ENCODE peak calls at places on chromosomes 5 and 9, in nine cellular contexts. A is AG04450; O is substantia nigra; R is astrocyte; J is CD8-positive, alpha-beta memory T cell; N is naive thymus-derived CD4-positive, alpha-beta T cell; L is fibroblast of lung; T is Panc1; I is A549. W is an unnamed sample.

GRCh38 chr5:82601085-82601484 is 322.9 kb upstream of the RPS23 start:
- DNase-seq in L (no peak), A (no peak), T (no peak), J (no peak), N (no peak), I (no peak), O (no peak), R (no peak), W (no peak)

GRCh38 chr5:126464016-126464415 is 40.8 kb downstream of the GRAMD2B start:
- DNase-seq in N (no peak), T (no peak), R (no peak), A (no peak), L (no peak), J (no peak), I (no peak), O (no peak), W (no peak)

GRCh38 chr5:111075520-111075919 is 4.0 kb downstream of the TSLP start:
- DNase-seq in N (no peak), A (peak), J (no peak), R (peak), T (no peak), I (no peak), L (peak), O (no peak), W (no peak)

GRCh38 chr9:129352157-129352870 is 174.3 kb upstream of the IER5L start:
- DNase-seq in O (no peak), R (no peak), L (no peak), J (no peak), I (no peak), T (no peak), A (no peak), N (no peak), W (no peak)

GRCh38 chr9:76180541-76180940 is 213.7 kb downstream of the RFK start:
- DNase-seq in L (peak), I (peak), T (no peak), R (peak), N (no peak), J (no peak), O (no peak), A (no peak), W (no peak)

GRCh38 chr9:20205821-20206220 is 416.5 kb downstream of the MLLT3 start:
- DNase-seq in J (no peak), L (peak), I (no peak), R (no peak), N (no peak), T (no peak), O (no peak), A (no peak), W (no peak)

GRCh38 chr5:133389066-133389590 is 223.2 kb downstream of the FSTL4 start:
- DNase-seq in L (no peak), J (no peak), A (no peak), O (no peak), T (no peak), R (no peak), I (no peak), N (no peak), W (no peak)

GRCh38 chr5:168978015-168978414 is 322.9 kb downstream of the SLIT3 start:
- DNase-seq in A (no peak), I (peak), N (no peak), L (peak), T (no peak), R (peak), J (no peak), O (no peak), W (no peak)

GRCh38 chr9:135887585-135888050 is 19.7 kb downstream of the CAMSAP1 start:
- DNase-seq in J (peak), I (no peak), A (no peak), R (no peak), L (no peak), T (no peak), O (no peak), N (peak), W (no peak)

GRCh38 chr5:2602451-2603045 is 148.9 kb downstream of the IRX2 start:
- DNase-seq in A (no peak), R (peak), I (no peak), T (no peak), O (no peak), J (no peak), L (peak), N (no peak), W (no peak)

GRCh38 chr5:153888781-153889180 is 149.9 kb downstream of the FAM114A2 start:
- DNase-seq in R (no peak), A (no peak), O (no peak), T (no peak), I (no peak), L (no peak), N (no peak), J (no peak), W (no peak)

GRCh38 chr9:128712451-128713410 is 10.4 kb downstream of the PKN3 start:
- DNase-seq in L (no peak), A (no peak), R (no peak), N (no peak), J (no peak), T (no peak), I (no peak), O (no peak), W (no peak)

GRCh38 chr9:120344230-120344629 is 235.7 kb downstream of the CDK5RAP2 start:
- DNase-seq in A (peak), N (no peak), O (no peak), J (no peak), I (peak), L (peak), R (peak), T (no peak), W (no peak)

GRCh38 chr9:109452761-109453160 is 45.3 kb downstream of the PTPN3 start:
- DNase-seq in I (peak), O (no peak), N (no peak), A (no peak), L (peak), J (no peak), R (peak), T (no peak), W (no peak)

GRCh38 chr9:36034234-36034633 is 2.5 kb upstream of the RECK start:
- DNase-seq in N (no peak), A (no peak), L (no peak), I (no peak), R (no peak), T (no peak), J (no peak), O (no peak), W (no peak)

GRCh38 chr5:71922584-71923106 is 184.6 kb upstream of the MAP1B start:
- DNase-seq in T (peak), N (no peak), I (peak), J (no peak), L (peak), A (no peak), R (peak), O (no peak), W (no peak)

GRCh38 chr5:140713562-140714094 is 13.4 kb downstream of the ZMAT2 start:
- DNase-seq in A (no peak), T (no peak), L (no peak), I (no peak), N (no peak), R (no peak), J (no peak), O (no peak), W (no peak)

GRCh38 chr5:139925650-139926640 is 117.2 kb downstream of the NRG2 start:
- DNase-seq in L (no peak), N (no peak), R (no peak), I (no peak), T (no peak), O (no peak), J (peak), A (no peak), W (no peak)

GRCh38 chr5:55039843-55040242 is 15.8 kb downstream of the GZMK start:
- DNase-seq in R (no peak), T (no peak), L (no peak), A (no peak), J (no peak), I (peak), N (no peak), O (no peak), W (no peak)

GRCh38 chr5:165161204-165161603 is 1655.8 kb downstream of the MAT2B start:
- DNase-seq in R (no peak), J (no peak), L (no peak), I (peak), O (no peak), N (no peak), T (no peak), A (no peak), W (no peak)

GRCh38 chr5:133687212-133688051 is 75.1 kb upstream of the FSTL4 start:
- DNase-seq in N (no peak), T (no peak), A (no peak), O (no peak), L (no peak), I (no peak), J (no peak), R (no peak), W (no peak)

GRCh38 chr9:93288341-93288740 is 104.4 kb downstream of the WNK2 start:
- DNase-seq in L (no peak), I (no peak), R (no peak), N (no peak), T (no peak), J (no peak), A (no peak), O (no peak), W (no peak)

GRCh38 chr9:83956288-83957028 is 23.6 kb downstream of the HNRNPK start:
- DNase-seq in J (peak), I (peak), L (peak), R (peak), O (peak), A (no peak), N (peak), T (no peak), W (peak)

GRCh38 chr5:73311291-73312110 is 137.1 kb downstream of the FOXD1 start:
- DNase-seq in L (peak), A (peak), J (no peak), N (no peak), T (no peak), I (peak), O (no peak), R (peak), W (no peak)

GRCh38 chr9:36036780-36037579 is at the start of gene RECK:
- DNase-seq in J (peak), A (peak), N (peak), O (peak), L (peak), T (peak), R (peak), I (peak), W (peak)

GRCh38 chr9:93119953-93120845 is 13.9 kb downstream of the NINJ1 start:
- DNase-seq in N (no peak), R (peak), I (peak), L (peak), T (no peak), O (peak), J (no peak), A (peak), W (peak)

GRCh38 chr5:96721351-96721970 is 59.3 kb downstream of the CAST start:
- DNase-seq in L (peak), A (no peak), R (no peak), O (no peak), T (no peak), J (no peak), N (no peak), I (no peak), W (no peak)

GRCh38 chr5:8462565-8462964 is 593.6 kb downstream of the MTRR start:
- DNase-seq in R (no peak), O (no peak), J (no peak), N (no peak), L (no peak), A (no peak), T (no peak), I (no peak), W (no peak)

GRCh38 chr9:114126247-114127060 is 27.4 kb upstream of the KIF12 start:
- DNase-seq in O (no peak), N (no peak), T (no peak), J (no peak), R (no peak), I (no peak), L (no peak), A (no peak), W (no peak)

GRCh38 chr5:143101740-143102386 is 301.6 kb downstream of the NR3C1 start:
- DNase-seq in J (no peak), O (no peak), L (no peak), N (no peak), A (no peak), I (no peak), R (no peak), T (no peak), W (no peak)

GRCh38 chr9:131769361-131769760 is 29.5 kb upstream of the RAPGEF1 start:
- DNase-seq in L (peak), T (no peak), R (no peak), J (no peak), A (no peak), I (no peak), O (no peak), N (no peak), W (no peak)

GRCh38 chr5:53350991-53351770 is 129.2 kb upstream of the FST start:
- DNase-seq in O (no peak), N (no peak), R (no peak), L (no peak), A (no peak), I (peak), T (no peak), J (no peak), W (no peak)

GRCh38 chr9:118533850-118534249 is 829.6 kb downstream of the TLR4 start:
- DNase-seq in I (no peak), A (no peak), J (no peak), R (no peak), L (no peak), T (no peak), N (no peak), O (no peak), W (no peak)

GRCh38 chr9:107872457-107873192 is 383.1 kb upstream of the KLF4 start:
- DNase-seq in L (no peak), T (no peak), J (no peak), N (no peak), O (no peak), R (no peak), A (no peak), I (no peak), W (no peak)

GRCh38 chr5:58902305-58902704 is 319.4 kb downstream of the RAB3C start:
- DNase-seq in R (no peak), L (no peak), A (no peak), O (no peak), J (no peak), I (no peak), T (no peak), N (no peak), W (no peak)

GRCh38 chr5:31007672-31008071 is 185.8 kb upstream of the CDH6 start:
- DNase-seq in N (no peak), L (no peak), R (no peak), J (no peak), A (no peak), I (no peak), O (no peak), T (no peak), W (no peak)
- H3K27ac ChIP-seq in N (no peak), L (no peak), R (no peak), J (no peak), A (no peak), I (no peak), O (no peak), T (no peak), W (no peak)

GRCh38 chr5:172716796-172717313 is 54.1 kb downstream of the DUSP1 start:
- DNase-seq in O (peak), A (peak), T (peak), J (peak), L (peak), N (peak), R (peak), I (peak), W (peak)

GRCh38 chr5:172719211-172719610 is 51.8 kb downstream of the DUSP1 start:
- DNase-seq in A (no peak), O (no peak), R (no peak), T (no peak), J (no peak), L (no peak), N (no peak), I (no peak), W (no peak)

GRCh38 chr5:172715931-172716682 is 54.9 kb downstream of the DUSP1 start:
- DNase-seq in R (no peak), N (no peak), L (no peak), O (no peak), I (peak), A (no peak), J (no peak), T (no peak), W (no peak)

GRCh38 chr5:172718527-172719114 is 52.4 kb downstream of the DUSP1 start:
- DNase-seq in R (no peak), A (no peak), J (no peak), I (no peak), T (no peak), N (no peak), L (no peak), O (no peak), W (no peak)

GRCh38 chr5:172717481-172718195 is 53.4 kb downstream of the DUSP1 start:
- DNase-seq in O (no peak), I (no peak), J (no peak), L (no peak), A (no peak), T (no peak), N (no peak), R (no peak), W (no peak)
- H3K27ac ChIP-seq in O (no peak), I (peak), J (no peak), L (peak), A (no peak), T (peak), N (no peak), R (peak), W (no peak)

GRCh38 chr9:134551176-134551575 is 90.4 kb upstream of the COL5A1 start:
- DNase-seq in N (no peak), I (no peak), O (no peak), T (no peak), R (no peak), J (no peak), L (no peak), A (no peak), W (no peak)

GRCh38 chr9:134549336-134549735 is 92.3 kb upstream of the COL5A1 start:
- DNase-seq in R (no peak), I (no peak), T (no peak), A (no peak), O (no peak), N (no peak), J (no peak), L (no peak), W (no peak)

GRCh38 chr9:134551657-134552348 is 89.8 kb upstream of the COL5A1 start:
- DNase-seq in O (peak), R (peak), N (no peak), A (no peak), J (no peak), T (no peak), L (peak), I (peak), W (no peak)

GRCh38 chr9:134548618-134549017 is 93.0 kb upstream of the COL5A1 start:
- DNase-seq in L (no peak), T (no peak), J (no peak), I (no peak), N (no peak), R (no peak), O (no peak), A (no peak), W (no peak)

GRCh38 chr9:134550584-134550983 is 91.0 kb upstream of the COL5A1 start:
- DNase-seq in O (no peak), N (no peak), I (peak), L (no peak), A (no peak), J (no peak), R (no peak), T (no peak), W (no peak)
- H3K27ac ChIP-seq in O (no peak), N (no peak), I (no peak), L (no peak), A (no peak), J (no peak), R (no peak), T (no peak), W (no peak)

GRCh38 chr9:27426717-27427645 is 97.1 kb upstream of the IFNK start:
- DNase-seq in L (peak), A (no peak), J (no peak), R (peak), N (no peak), O (no peak), I (peak), T (no peak), W (no peak)
- H3K27ac ChIP-seq in L (no peak), A (no peak), J (no peak), R (no peak), N (no peak), O (peak), I (peak), T (no peak), W (peak)

GRCh38 chr5:14675309-14675708 is 10.8 kb downstream of the OTULIN start:
- DNase-seq in R (peak), I (no peak), N (no peak), T (no peak), J (no peak), A (no peak), L (peak), O (no peak), W (no peak)
- H3K27ac ChIP-seq in R (no peak), I (no peak), N (peak), T (no peak), J (peak), A (no peak), L (peak), O (no peak), W (no peak)

GRCh38 chr9:134552349-134552990 is 89.1 kb upstream of the COL5A1 start:
- DNase-seq in O (no peak), I (no peak), R (no peak), A (no peak), N (no peak), T (no peak), J (no peak), L (no peak), W (no peak)
- H3K27ac ChIP-seq in O (no peak), I (peak), R (peak), A (no peak), N (no peak), T (no peak), J (no peak), L (peak), W (no peak)

W was measured in caudate nucleus.